ENCODE peak calls at places on chromosomes 5 and 9, in six cellular contexts. W, Q, Z, Y, T and L are unnamed samples.

GRCh38 chr5:65721050-65721774 is 697 bp downstream of the SGTB start:
- DNase-seq in W (peak), Q (peak), Z (peak), Y (peak), T (peak), L (peak)

GRCh38 chr9:129608561-129609481 is 12.1 kb downstream of the C9orf50 start:
- DNase-seq in W (no peak), Q (no peak), Z (no peak), Y (no peak), T (no peak), L (no peak)

GRCh38 chr5:20367178-20367577 is 379.2 kb upstream of the CDH18 start:
- DNase-seq in W (no peak), Q (no peak), Z (no peak), Y (no peak), T (no peak), L (no peak)

GRCh38 chr9:90432951-90433350 is 209.7 kb downstream of the DIRAS2 start:
- DNase-seq in W (no peak), Q (no peak), Z (no peak), Y (no peak), T (no peak), L (no peak)

GRCh38 chr5:167701103-167701502 is 590.3 kb upstream of the WWC1 start:
- DNase-seq in W (no peak), Q (no peak), Z (no peak), Y (no peak), T (no peak), L (no peak)

GRCh38 chr5:141778683-141779082 is 96.7 kb upstream of the ARAP3 start:
- DNase-seq in W (no peak), Q (no peak), Z (no peak), Y (no peak), T (peak), L (no peak)

GRCh38 chr9:130215341-130216119 is 43.3 kb downstream of the NCS1 start:
- DNase-seq in W (peak), Q (peak), Z (no peak), Y (peak), T (peak), L (no peak)

GRCh38 chr9:85995612-85996011 is 54.7 kb downstream of the NAA35 start:
- DNase-seq in W (no peak), Q (no peak), Z (no peak), Y (no peak), T (no peak), L (no peak)

GRCh38 chr5:132477784-132478497 is 12.6 kb downstream of the IRF1 start:
- DNase-seq in W (no peak), Q (peak), Z (no peak), Y (no peak), T (no peak), L (no peak)

GRCh38 chr5:128825826-128826225 is 139.5 kb upstream of the SLC27A6 start:
- DNase-seq in W (peak), Q (no peak), Z (no peak), Y (peak), T (no peak), L (peak)

GRCh38 chr5:132260051-132260450 is 2.6 kb downstream of the PDLIM4 start:
- DNase-seq in W (peak), Q (no peak), Z (no peak), Y (no peak), T (no peak), L (no peak)

GRCh38 chr9:121645003-121645402 is 6.4 kb upstream of the DAB2IP start:
- DNase-seq in W (no peak), Q (no peak), Z (no peak), Y (no peak), T (no peak), L (no peak)

GRCh38 chr9:77851862-77852602 is 179.6 kb downstream of the GNAQ start:
- DNase-seq in W (no peak), Q (no peak), Z (no peak), Y (no peak), T (no peak), L (peak)

GRCh38 chr9:107054146-107054545 is 191.2 kb downstream of the ZNF462 start:
- DNase-seq in W (no peak), Q (no peak), Z (no peak), Y (no peak), T (no peak), L (no peak)
- H3K4me3 ChIP-seq in W (no peak), Q (no peak), Z (no peak), Y (no peak), T (no peak), L (no peak)

DNA sequence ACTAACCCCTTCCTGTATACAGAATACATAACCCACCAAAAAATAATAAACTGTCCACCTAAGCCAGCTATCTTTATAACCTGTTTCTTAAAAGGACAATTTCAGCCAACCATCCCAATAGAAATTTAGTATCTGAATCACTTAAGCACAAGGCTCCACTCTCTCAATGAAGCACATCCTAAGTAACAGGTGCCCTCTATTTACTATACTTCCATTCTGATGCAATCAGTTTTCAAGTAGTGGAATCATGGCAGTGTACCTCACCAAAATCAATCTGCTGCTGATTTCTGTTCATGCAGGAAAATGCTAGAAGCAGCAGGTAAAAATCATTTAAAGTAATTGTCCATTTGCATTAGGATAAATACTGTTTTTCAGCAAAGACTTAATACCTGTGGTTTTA is 4.8 kb downstream of the MTX3 start:
- DNase-seq in W (no peak), Q (no peak), Z (no peak), Y (no peak), T (no peak), L (no peak)
- TF ChIP-seq CTCF in W (no peak), Q (no peak), Z (no peak), Y (no peak), T (no peak), L (no peak)

GRCh38 chr5:15669826-15670225 is 169.8 kb downstream of the FBXL7 start:
- DNase-seq in W (no peak), Q (no peak), Z (no peak), Y (no peak), T (no peak), L (no peak)

DNA sequence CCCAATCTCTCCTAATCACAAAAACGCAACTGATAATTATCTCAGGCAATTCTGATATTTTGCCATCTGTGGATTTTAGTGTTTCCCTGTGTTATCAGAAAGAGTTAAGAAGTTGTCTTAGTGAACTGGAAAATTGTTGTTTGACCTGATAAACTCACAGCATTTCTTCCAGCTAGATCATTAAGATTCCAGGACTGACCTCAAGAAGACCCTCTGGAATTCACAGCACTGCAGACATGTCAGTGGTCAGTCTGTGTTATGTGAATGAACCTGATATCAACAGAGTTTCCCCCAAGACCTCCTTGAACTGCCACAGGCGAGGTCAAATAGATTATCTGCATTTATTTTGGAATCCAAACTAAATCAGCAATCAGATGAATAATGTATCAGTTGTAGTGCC is 174.7 kb downstream of the FBXL7 start:
- DNase-seq in W (no peak), Q (no peak), Z (no peak), Y (no peak), T (no peak), L (no peak)
- H3K4me3 ChIP-seq in W (no peak), Q (no peak), Z (no peak), Y (no peak), T (no peak), L (no peak)

DNA sequence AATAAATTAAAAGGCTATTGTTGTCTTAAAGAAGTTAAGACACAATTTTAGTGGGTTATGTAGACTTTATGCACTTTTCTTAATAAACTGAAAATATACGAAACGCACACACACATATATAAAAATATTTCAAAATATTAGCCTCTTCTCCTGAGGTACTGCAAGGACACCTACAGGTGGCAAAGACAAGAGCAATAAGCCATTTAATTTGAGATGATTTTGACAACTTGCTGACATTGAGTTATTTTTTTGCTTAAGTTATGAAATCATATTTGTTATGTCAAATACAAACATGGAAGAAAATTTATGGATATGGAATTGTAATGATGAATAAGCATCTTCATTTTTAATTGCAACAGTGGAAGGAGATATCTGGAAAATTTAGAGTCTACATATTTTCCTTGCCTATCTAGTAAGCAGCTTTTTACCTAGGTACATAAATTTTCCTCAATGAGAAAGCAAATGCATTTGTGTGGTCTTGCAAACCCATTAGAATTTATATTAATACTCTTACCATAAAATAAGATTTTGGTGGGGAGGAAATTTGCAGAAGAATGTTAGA is 301.6 kb downstream of the ISL1 start:
- DNase-seq in W (no peak), Q (no peak), Z (no peak), Y (no peak), T (no peak), L (peak)
- TF ChIP-seq CTCF in W (no peak), Q (no peak), Z (no peak), Y (no peak), T (no peak), L (no peak)

GRCh38 chr5:89444073-89444472 is 561.1 kb upstream of the MEF2C start:
- DNase-seq in W (no peak), Q (no peak), Z (no peak), Y (no peak), T (no peak), L (no peak)
- H3K4me3 ChIP-seq in W (no peak), Q (no peak), Z (no peak), Y (no peak), T (no peak), L (no peak)

DNA sequence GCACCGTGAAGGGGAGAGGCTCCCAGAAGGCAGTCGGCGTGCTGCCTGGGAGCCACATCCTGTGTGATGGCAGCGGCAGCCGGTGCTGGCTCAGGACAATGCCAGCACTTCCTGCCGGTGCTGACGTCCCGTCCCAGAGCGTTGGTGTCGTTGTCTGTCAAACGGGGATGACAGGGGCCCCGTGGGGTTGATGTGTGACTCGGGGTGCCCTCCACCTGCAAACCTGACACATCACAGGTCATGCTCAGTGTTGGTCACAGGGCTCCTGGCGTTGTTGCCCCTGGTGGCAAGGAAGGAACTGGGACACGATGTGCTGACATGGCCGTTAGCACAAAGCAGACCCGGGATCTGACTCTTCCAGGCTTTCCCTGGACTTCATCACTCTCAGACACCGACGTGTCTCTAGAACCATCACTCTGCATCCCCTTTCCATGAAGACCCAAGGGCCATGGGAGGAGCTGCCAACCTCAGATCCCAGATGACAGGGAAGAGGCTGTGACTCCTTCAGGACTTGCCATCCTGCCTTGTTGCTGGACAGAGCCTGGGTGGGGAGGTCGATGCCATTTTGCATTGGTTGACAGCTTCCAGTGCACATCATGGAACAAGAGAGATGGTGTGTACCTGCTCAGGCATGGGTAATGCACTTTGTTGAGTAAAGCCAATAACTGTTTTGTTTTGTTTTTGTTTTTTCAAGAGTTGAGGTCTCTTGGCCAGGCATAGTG is 21.5 kb downstream of the PLPP7 start:
- DNase-seq in W (no peak), Q (peak), Z (no peak), Y (no peak), T (no peak), L (no peak)
- TF ChIP-seq CTCF in W (no peak), Q (no peak), Z (no peak), Y (no peak), T (no peak), L (no peak)

GRCh38 chr9:132583584-132584304 is 1.3 kb downstream of the BARHL1 start:
- DNase-seq in W (no peak), Q (no peak), Z (no peak), Y (no peak), T (no peak), L (no peak)

GRCh38 chr9:132585954-132586829 is 3.8 kb downstream of the BARHL1 start:
- DNase-seq in W (no peak), Q (no peak), Z (no peak), Y (no peak), T (no peak), L (no peak)

GRCh38 chr9:132586830-132587483 is 4.6 kb downstream of the BARHL1 start:
- DNase-seq in W (no peak), Q (no peak), Z (no peak), Y (no peak), T (no peak), L (no peak)

GRCh38 chr9:132582786-132583583 is 579 bp downstream of the BARHL1 start:
- DNase-seq in W (no peak), Q (no peak), Z (no peak), Y (no peak), T (no peak), L (no peak)

DNA sequence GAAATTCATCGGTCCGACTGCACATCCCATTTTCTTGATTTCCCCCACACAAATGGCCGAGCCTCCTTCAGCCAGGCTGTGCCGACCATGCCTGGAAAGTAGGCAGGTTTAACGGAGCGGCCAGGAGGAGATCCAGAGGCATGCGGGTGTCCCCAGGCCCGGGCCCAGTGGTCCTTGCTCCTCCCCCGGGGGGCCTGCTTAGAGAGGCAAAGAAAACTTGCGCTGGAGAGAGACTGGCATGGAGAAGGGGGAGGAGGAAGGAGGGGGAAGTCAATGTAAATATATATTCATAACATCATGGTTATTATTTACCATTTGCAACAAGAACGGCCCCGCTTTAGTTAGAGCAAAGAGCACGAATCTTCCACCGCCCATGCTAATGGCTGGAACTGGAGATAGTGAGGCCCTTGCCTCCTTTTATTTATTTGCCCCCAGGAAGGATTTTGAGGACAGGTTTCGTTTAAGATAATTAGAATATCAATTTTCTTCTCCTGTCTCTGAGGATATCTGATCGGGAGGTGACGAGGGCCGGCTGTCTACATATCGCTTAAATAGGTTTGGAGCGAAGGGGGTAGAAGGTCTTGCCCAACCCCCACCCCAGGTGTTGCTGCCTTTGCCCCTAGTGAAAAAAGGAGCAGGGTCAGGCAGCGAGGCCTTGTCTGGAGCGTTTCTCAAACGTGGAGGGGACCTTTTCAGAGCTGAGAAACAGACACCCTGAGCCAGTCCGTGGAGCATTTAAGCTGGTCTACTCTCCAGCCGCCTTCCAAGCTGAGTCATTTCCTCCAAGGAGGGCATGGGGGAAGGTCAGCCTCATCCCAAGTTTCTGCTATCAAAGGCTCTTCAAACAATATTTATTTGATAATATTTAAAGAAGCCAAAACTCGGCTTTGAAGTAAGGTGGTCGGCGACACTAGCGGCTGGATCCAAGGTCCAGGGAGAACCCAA is 2.5 kb downstream of the BARHL1 start:
- DNase-seq in W (peak), Q (no peak), Z (no peak), Y (peak), T (peak), L (no peak)
- H3K4me3 ChIP-seq in W (no peak), Q (no peak), Z (no peak), Y (no peak), T (no peak), L (no peak)